ENCODE peak calls at places on chromosomes 7 and 10, in four cellular contexts. G is heart right ventricle; F is psoas muscle; J is CD8-positive, alpha-beta T cell. Y is an unnamed sample.

GRCh38 chr10:101897633-101898032 is 54.0 kb upstream of the KCNIP2 start:
- DNase-seq in G (peak; percentile 22), F (no peak), J (no peak), Y (no peak)

GRCh38 chr10:44557596-44558191 is 172.8 kb upstream of the CXCL12 start:
- DNase-seq in G (no peak), F (no peak), J (no peak), Y (no peak)

GRCh38 chr7:28447071-28447470 is 34.8 kb downstream of the CREB5 start:
- DNase-seq in G (no peak), F (no peak), J (no peak), Y (no peak)

GRCh38 chr7:150974468-150975391 is 3.4 kb downstream of the KCNH2 start:
- DNase-seq in G (peak; percentile 60), F (no peak), J (peak; percentile 76), Y (no peak)

GRCh38 chr7:93736970-93737369 is 153.6 kb downstream of the TFPI2 start:
- DNase-seq in G (no peak), F (no peak), J (no peak), Y (no peak)

GRCh38 chr10:119030421-119031250 is 1.1 kb downstream of the NANOS1 start:
- DNase-seq in G (peak; percentile 25), F (peak; percentile 80), J (peak; percentile 13), Y (no peak)

GRCh38 chr10:2456834-2457233 is 610.5 kb upstream of the PFKP start:
- DNase-seq in G (no peak), F (no peak), J (no peak), Y (no peak)

GRCh38 chr10:79923145-79923544 is 25.8 kb downstream of the SFTPD start:
- DNase-seq in G (no peak), F (no peak), J (no peak), Y (no peak)

GRCh38 chr10:24174014-24174413 is 34.9 kb upstream of the KIAA1217 start:
- DNase-seq in G (no peak), F (no peak), J (no peak), Y (no peak)

GRCh38 chr7:131076032-131076431 is 251.6 kb upstream of the MKLN1 start:
- DNase-seq in G (no peak), F (no peak), J (no peak), Y (no peak)

GRCh38 chr7:9307131-9307530 is 873.7 kb downstream of the NXPH1 start:
- DNase-seq in G (no peak), F (no peak), J (no peak), Y (peak; percentile 9)

GRCh38 chr7:1444214-1444924 is 14.9 kb downstream of the MICALL2 start:
- DNase-seq in G (no peak), F (no peak), J (no peak), Y (no peak)

GRCh38 chr7:45681596-45682357 is 107.6 kb downstream of the ADCY1 start:
- DNase-seq in G (no peak), F (peak; percentile 36), J (no peak), Y (no peak)

GRCh38 chr10:110209399-110209925 is 2.1 kb downstream of the MXI1 start:
- DNase-seq in G (no peak), F (peak; percentile 72), J (peak; percentile 59), Y (no peak)

DNA sequence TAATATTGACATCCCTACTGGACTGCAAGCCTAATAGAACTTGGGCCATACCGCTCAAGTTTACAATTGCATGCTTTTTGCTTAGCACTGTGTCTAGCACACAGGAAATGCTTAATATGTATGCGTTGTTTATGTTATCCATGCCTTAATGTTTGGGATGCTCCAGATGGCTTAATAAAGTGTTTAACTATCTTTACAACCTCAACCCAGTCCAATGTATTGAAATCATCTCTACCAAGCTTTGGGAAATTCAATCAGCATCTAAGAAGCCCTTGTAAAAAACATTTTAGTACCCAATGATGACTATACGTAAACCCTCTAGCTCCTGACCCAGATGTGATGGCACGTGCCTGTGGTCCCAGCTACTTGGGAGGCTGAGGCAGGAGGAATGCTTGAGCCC is 40.0 kb downstream of the CALD1 start:
- DNase-seq in G (no peak), F (no peak), J (no peak), Y (no peak)
- TF ChIP-seq CTCF in G (no peak), F (no peak), J (no peak), Y (no peak)

DNA sequence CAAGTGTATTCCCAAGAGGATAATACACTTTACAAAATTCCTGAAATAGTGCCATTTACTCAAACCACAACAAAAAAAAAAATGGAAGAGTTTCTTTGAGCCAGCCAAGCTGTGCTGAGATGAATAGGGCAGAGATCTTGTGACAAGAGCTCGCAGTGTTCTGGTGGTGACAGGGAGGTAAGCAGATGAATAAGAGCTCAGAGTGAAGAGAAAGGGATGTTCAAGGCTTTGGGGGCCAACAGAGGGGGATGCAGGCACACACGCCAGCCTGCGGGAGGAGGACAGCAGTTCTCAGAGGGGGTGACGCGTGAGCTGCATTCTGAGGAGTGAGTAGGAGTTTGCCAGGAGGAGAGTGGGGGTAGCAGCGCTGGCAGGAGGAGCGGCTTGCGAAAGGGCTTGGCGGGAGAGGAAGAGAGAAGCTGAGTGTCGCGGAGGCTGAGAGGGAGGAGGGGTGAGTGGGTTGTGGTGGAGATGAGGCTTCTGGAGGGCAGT is 194.4 kb upstream of the IMMP2L start:
- DNase-seq in G (peak; percentile 38), F (peak; percentile 82), J (no peak), Y (no peak)
- H3K4me3 ChIP-seq in G (peak overlapping the region; percentile 16), F (no peak overlapping the region), J (no peak overlapping the region), Y (no peak overlapping the region)

DNA sequence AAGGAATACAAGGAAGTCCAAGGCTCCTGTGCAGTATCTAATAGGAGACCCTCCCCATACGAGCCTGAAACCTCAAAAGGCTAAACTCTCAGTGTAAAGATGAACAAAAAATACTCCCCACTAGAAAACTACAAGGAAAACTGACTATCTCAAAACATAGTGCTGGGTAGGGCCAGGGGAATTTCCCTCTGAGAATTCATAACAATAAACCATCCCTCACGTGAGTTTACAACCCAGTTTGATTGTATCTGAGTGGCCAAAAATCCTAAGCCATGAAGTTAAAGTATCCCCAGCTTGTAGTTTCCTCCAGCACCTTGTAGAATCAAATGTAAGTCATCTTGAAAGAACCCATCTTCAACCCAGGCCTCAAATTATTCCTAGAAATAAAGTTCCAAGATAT is 293.4 kb downstream of the CELF2 start:
- DNase-seq in G (no peak), F (no peak), J (no peak), Y (no peak)
- H3K36me3 ChIP-seq in G (no peaks in the 10 kb centered on the region), F (no peaks in the 10 kb centered on the region), J (peaks cover 54% of the 10 kb centered on the region), Y (no peaks in the 10 kb centered on the region)

GRCh38 chr7:133724694-133725093 is 402.4 kb upstream of the LRGUK start:
- DNase-seq in G (no peak), F (no peak), J (no peak), Y (no peak)

GRCh38 chr7:133723044-133723443 is 404.1 kb upstream of the LRGUK start:
- DNase-seq in G (no peak), F (no peak), J (no peak), Y (no peak)

GRCh38 chr7:133727476-133728214 is 399.5 kb upstream of the LRGUK start:
- DNase-seq in G (no peak), F (no peak), J (no peak), Y (no peak)

DNA sequence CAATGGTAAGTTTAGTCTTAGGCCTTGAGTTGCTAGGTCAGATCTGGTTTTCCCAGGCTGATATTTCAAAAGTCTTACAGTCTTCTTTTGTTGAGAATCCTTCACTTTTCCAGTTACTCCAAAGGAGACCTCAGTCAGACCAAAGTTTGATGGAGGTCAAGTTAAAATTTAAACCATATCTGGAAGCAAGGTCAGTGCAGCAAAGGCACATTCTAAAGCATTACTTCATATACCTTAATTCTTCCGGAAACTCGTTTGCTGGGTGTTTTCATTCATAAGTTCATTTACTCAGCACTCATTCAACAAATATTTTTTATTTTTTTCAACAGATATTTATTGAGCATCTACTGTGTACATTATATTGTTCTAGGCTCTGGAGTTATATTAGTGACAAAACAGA is 403.0 kb upstream of the LRGUK start:
- DNase-seq in G (no peak), F (no peak), J (no peak), Y (no peak)
- TF ChIP-seq CTCF in G (no peak), F (no peak), J (no peak), Y (no peak)

Y was measured in kidney epithelial cell.